ENCODE peak calls at places on chromosomes 4 and X, in four cellular contexts. M is OCI-M1, L is amygdala, C is cardiac septum. J is an unnamed sample.

GRCh38 chr4:145178740-145179139 is 1.6 kb downstream of the OTUD4 start:
- DNase-seq in M (peak), C (no peak), L (no peak), J (no peak)

GRCh38 chrX:3037218-3037617 is 4.1 kb upstream of the ARSF start:
- DNase-seq in M (no peak), L (no peak), C (no peak), J (no peak)

GRCh38 chrX:102154900-102155805 is 624 bp downstream of the BEX5 start:
- DNase-seq in C (no peak), M (no peak), L (no peak), J (no peak)

GRCh38 chrX:46649421-46650260 is 76.1 kb downstream of the CHST7 start:
- DNase-seq in L (no peak), C (peak), M (peak), J (no peak)

GRCh38 chr4:3783691-3784306 is 17.6 kb downstream of the ADRA2C start:
- DNase-seq in C (no peak), L (no peak), M (no peak), J (no peak)

GRCh38 chr4:113560579-113560978 is 201.0 kb downstream of the CAMK2D start:
- DNase-seq in M (no peak), C (no peak), L (no peak), J (no peak)

GRCh38 chr4:153138736-153139135 is 65.5 kb upstream of the TRIM2 start:
- DNase-seq in M (peak), C (no peak), L (no peak), J (no peak)

GRCh38 chrX:119990409-119990994 is 47.0 kb upstream of the NKAP start:
- DNase-seq in M (peak), L (no peak), C (no peak), J (no peak)

GRCh38 chr4:173990126-173990878 is 293.2 kb downstream of the FBXO8 start:
- DNase-seq in C (no peak), L (no peak), M (peak), J (no peak)

GRCh38 chrX:43971966-43972961 is 926 bp downstream of the NDP start:
- DNase-seq in L (peak), M (no peak), C (no peak), J (no peak)

GRCh38 chr4:48375651-48376291 is 34.4 kb downstream of the SLAIN2 start:
- DNase-seq in M (no peak), C (no peak), L (no peak), J (no peak)

GRCh38 chr4:181860157-181860556 is 383.0 kb upstream of the TENM3 start:
- DNase-seq in C (no peak), M (no peak), L (no peak), J (no peak)

J was measured in omental fat pad.